ENCODE peak calls at places on chromosomes 4 and X, in eight cellular contexts. X is frontal cortex, I is EL, F is AG09319, A is NB4, M is naive B cell, J is omental fat pad, H is RWPE1. S is an unnamed sample.
A peak's percentile ranks its signal among the peaks of the same experiment; 100 is the strongest.

GRCh38 chr4:54586343-54586953 is 71.3 kb upstream of the KIT start:
- DNase-seq in I (peak; percentile 91), A (no peak), M (no peak), H (peak; percentile 48), F (no peak), J (no peak), X (no peak), S (no peak)

GRCh38 chr4:165343353-165344191 is 16.1 kb downstream of the MSMO1 start:
- DNase-seq in I (no peak), M (no peak), H (no peak), A (peak; percentile 36), J (no peak), F (no peak), X (no peak), S (no peak)

GRCh38 chr4:128287159-128287870 is at the start of gene PGRMC2:
- DNase-seq in A (no peak), I (peak; percentile 50), J (no peak), M (no peak), F (no peak), X (peak; percentile 4), H (peak; percentile 19), S (peak; percentile 77)

GRCh38 chr4:42713371-42713770 is 56.5 kb upstream of the ATP8A1 start:
- DNase-seq in A (no peak), J (no peak), I (no peak), H (no peak), X (no peak), M (no peak), F (no peak), S (no peak)

GRCh38 chrX:2320580-2321327 is 180.0 kb downstream of the DHRSX start:
- DNase-seq in H (no peak), J (no peak), A (peak; percentile 56), M (no peak), F (peak; percentile 89), X (no peak), I (no peak), S (no peak)

GRCh38 chr4:156968479-156968984 is 3.1 kb downstream of the PDGFC start:
- DNase-seq in H (peak; percentile 41), I (peak; percentile 83), A (peak; percentile 61), X (peak; percentile 20), M (peak; percentile 24), F (no peak), J (no peak), S (peak; percentile 31)

GRCh38 chr4:14792702-14793227 is 209.5 kb upstream of the CPEB2 start:
- DNase-seq in H (peak; percentile 6), I (peak; percentile 6), J (no peak), X (no peak), A (no peak), M (no peak), F (no peak), S (no peak)

GRCh38 chrX:47619486-47620302 is at the start of gene SYN1:
- DNase-seq in J (no peak), M (peak; percentile 73), H (peak; percentile 81), A (peak; percentile 85), I (peak; percentile 68), F (no peak), X (peak; percentile 93), S (peak; percentile 94)

GRCh38 chrX:123961268-123962005 is at the start of gene STAG2:
- DNase-seq in I (peak; percentile 89), A (peak; percentile 94), F (peak; percentile 73), J (no peak), M (peak; percentile 45), H (peak; percentile 64), X (peak; percentile 33), S (peak; percentile 90)

GRCh38 chr4:103032575-103032974 is 13.1 kb upstream of the SLC9B1 start:
- DNase-seq in F (no peak), A (peak; percentile 75), H (peak; percentile 12), I (peak; percentile 37), M (no peak), J (no peak), X (no peak), S (peak; percentile 44)

GRCh38 chr4:143095447-143095846 is 89.3 kb upstream of the USP38 start:
- DNase-seq in X (no peak), M (no peak), I (no peak), J (no peak), H (no peak), F (no peak), A (no peak), S (no peak)

GRCh38 chrX:23008431-23009099 is 8.8 kb downstream of the DDX53 start:
- DNase-seq in F (no peak), J (no peak), I (peak; percentile 25), X (no peak), H (peak; percentile 2), M (no peak), A (peak; percentile 39), S (peak; percentile 31)

GRCh38 chrX:39935414-39936064 is 162.2 kb downstream of the BCOR start:
- DNase-seq in H (no peak), J (no peak), I (no peak), F (no peak), A (no peak), M (no peak), X (no peak), S (peak; percentile 77)

S was measured in H7.